ENCODE peak calls at places on chromosomes 6 and 20, in four cellular contexts. A is cardiac muscle cell, W is fibroblast of pulmonary artery, N is thoracic aorta. B is an unnamed sample.

GRCh38 chr6:100461273-100461919 is 3.3 kb downstream of the SIM1 start:
- DNase-seq in A (no peak), N (no peak), W (no peak), B (peak; percentile 19)

GRCh38 chr6:30356519-30356918 is 11.6 kb downstream of the RPP21 start:
- DNase-seq in W (no peak), N (no peak), A (no peak), B (no peak)

GRCh38 chr6:6811151-6812002 is 222.9 kb downstream of the LY86 start:
- DNase-seq in N (no peak), W (peak; percentile 89), A (peak; percentile 80), B (peak; percentile 75)

GRCh38 chr6:17905611-17906592 is 81.5 kb downstream of the KIF13A start:
- DNase-seq in A (no peak), N (no peak), W (peak; percentile 45), B (peak; percentile 86)

GRCh38 chr6:10305740-10306423 is 109.0 kb downstream of the TFAP2A start:
- DNase-seq in N (no peak), A (no peak), W (no peak), B (no peak)

GRCh38 chr6:90351696-90352095 is 55.1 kb upstream of the BACH2 start:
- DNase-seq in W (peak; percentile 15), N (no peak), A (peak; percentile 41), B (peak; percentile 80)

GRCh38 chr6:105835373-105835772 is 250.8 kb upstream of the PRDM1 start:
- DNase-seq in A (no peak), N (no peak), W (peak; percentile 3), B (peak; percentile 54)

GRCh38 chr6:82608365-82608764 is 244.7 kb downstream of the TPBG start:
- DNase-seq in W (no peak), A (no peak), N (no peak), B (no peak)

GRCh38 chr20:63963784-63964301 is 5.9 kb downstream of the ZNF512B start:
- DNase-seq in N (no peak), W (no peak), A (no peak), B (no peak)

GRCh38 chr6:17276766-17277165 is 4.4 kb upstream of the RBM24 start:
- DNase-seq in A (no peak), W (no peak), N (no peak), B (no peak)

GRCh38 chr6:166259296-166259977 is 48.8 kb downstream of the PRR18 start:
- DNase-seq in A (no peak), W (no peak), N (no peak), B (no peak)

DNA sequence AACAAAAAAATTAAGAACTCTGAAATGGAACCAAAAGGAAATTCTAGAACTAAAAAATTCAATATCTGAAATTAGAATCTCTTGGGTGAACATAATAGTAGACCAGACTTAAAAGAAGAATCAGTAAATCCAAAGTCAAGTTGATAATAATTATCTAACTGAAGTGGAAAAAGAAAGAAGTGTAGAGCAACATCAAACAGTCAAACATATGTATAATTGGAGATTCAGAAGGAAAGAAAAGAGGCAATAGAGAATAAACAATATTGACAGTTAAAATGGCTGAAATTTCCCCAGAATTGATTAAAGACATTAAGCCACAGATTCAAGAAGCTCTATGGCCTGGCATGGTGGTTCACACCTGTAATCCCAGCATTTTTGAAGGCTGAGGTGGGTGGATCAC is 383.6 kb downstream of the PREX1 start:
- DNase-seq in N (no peak), W (no peak), A (no peak), B (no peak)
- H3K4me3 ChIP-seq in N (no peak overlapping the region), W (no peak overlapping the region), A (no peak overlapping the region), B (no peak overlapping the region)

GRCh38 chr6:151068761-151069312 is 170.9 kb upstream of the AKAP12 start:
- DNase-seq in N (no peak), W (peak; percentile 53), A (peak; percentile 46), B (peak; percentile 86)
- TF ChIP-seq CTCF in N (no peak), W (no peak), A (no peak), B (no peak)

GRCh38 chr6:102407886-102408741 is 1014.6 kb downstream of the GRIK2 start:
- DNase-seq in A (no peak), W (no peak), N (no peak), B (no peak)
- H3K4me3 ChIP-seq in A (no peak overlapping the region), W (no peak overlapping the region), N (no peak overlapping the region), B (no peak overlapping the region)

GRCh38 chr20:62900052-62900691 is 26.1 kb downstream of the DIDO1 start:
- DNase-seq in W (peak; percentile 82), N (no peak), A (peak; percentile 85), B (peak; percentile 71)

GRCh38 chr20:62898093-62898964 is 28.0 kb downstream of the DIDO1 start:
- DNase-seq in N (no peak), A (no peak), W (no peak), B (no peak)

GRCh38 chr20:62900692-62901584 is 25.4 kb downstream of the DIDO1 start:
- DNase-seq in N (no peak), W (peak; percentile 10), A (no peak), B (no peak)

GRCh38 chr20:62898970-62899632 is 27.2 kb downstream of the DIDO1 start:
- DNase-seq in N (no peak), A (no peak), W (no peak), B (no peak)

GRCh38 chr20:62899633-62900051 is 26.7 kb downstream of the DIDO1 start:
- DNase-seq in A (peak; percentile 26), W (peak; percentile 23), N (no peak), B (no peak)
- TF ChIP-seq CTCF in A (no peak), W (peak; percentile 22), N (no peak), B (no peak)

DNA sequence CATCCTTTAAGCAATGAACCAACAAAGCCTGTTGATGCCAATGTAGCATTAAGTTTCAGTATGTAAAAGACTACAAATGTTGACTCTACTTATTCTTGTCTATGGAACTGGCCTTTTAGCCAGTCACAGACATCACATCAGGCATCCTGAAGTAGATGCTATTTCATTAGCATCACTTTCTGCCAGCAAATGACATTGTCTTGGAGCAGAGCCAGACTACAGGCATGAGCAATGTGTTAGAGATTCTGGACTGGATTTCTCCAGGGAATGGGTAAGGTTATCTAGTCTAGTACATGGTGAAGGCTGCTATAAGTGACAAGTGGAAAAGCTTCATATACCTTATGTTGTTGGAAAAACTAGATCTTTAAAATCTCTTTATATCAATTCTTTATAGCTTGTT is 142.9 kb downstream of the ADGRB3 start:
- DNase-seq in W (peak; percentile 63), N (no peak), A (peak; percentile 71), B (peak; percentile 62)
- H3K4me3 ChIP-seq in W (no peak overlapping the region), N (no peak overlapping the region), A (no peak overlapping the region), B (no peak overlapping the region)

GRCh38 chr20:52783769-52784168 is 188.4 kb upstream of the TSHZ2 start:
- DNase-seq in A (peak; percentile 27), N (no peak), W (peak; percentile 2), B (peak; percentile 33)
- TF ChIP-seq CTCF in A (peak; percentile 36), N (no peak), W (peak; percentile 6), B (peak; percentile 45)

GRCh38 chr20:53865905-53866786 is 204.2 kb downstream of the BCAS1 start:
- DNase-seq in A (peak; percentile 61), N (no peak), W (peak; percentile 67), B (peak; percentile 69)
- H3K4me3 ChIP-seq in A (no peak overlapping the region), N (peak overlapping the region; percentile 49), W (peak overlapping the region; percentile 34), B (no peak overlapping the region)

B was measured in fibroblast of mammary gland.